ENCODE peak calls at places on chromosomes 5 and 9, in nine cellular contexts. Y, I, D, B, N, L, G, J and T are unnamed samples.

GRCh38 chr5:119470851-119471451 is 18.7 kb downstream of the HSD17B4 start:
- DNase-seq in I (peak; percentile 57), G (peak; percentile 31), Y (no peak), L (no peak), N (peak; percentile 51), D (peak; percentile 29), J (no peak), B (no peak), T (no peak)

GRCh38 chr5:170147051-170147785 is 41.5 kb downstream of the FOXI1 start:
- DNase-seq in N (no peak), L (no peak), D (no peak), I (no peak), J (no peak), B (no peak), G (no peak), Y (no peak), T (no peak)

GRCh38 chr5:134568761-134569725 is 43.6 kb downstream of the JADE2 start:
- DNase-seq in D (no peak), I (peak; percentile 30), L (peak; percentile 89), G (no peak), N (peak; percentile 24), J (no peak), B (peak; percentile 83), Y (peak; percentile 81), T (peak; percentile 85)

GRCh38 chr5:37005946-37006540 is 129.5 kb downstream of the NIPBL start:
- DNase-seq in N (peak; percentile 39), D (no peak), J (no peak), G (peak; percentile 13), L (no peak), I (peak; percentile 62), Y (no peak), B (no peak), T (no peak)

GRCh38 chr9:114271556-114272510 is 51.1 kb upstream of the ORM1 start:
- DNase-seq in J (peak; percentile 56), Y (peak; percentile 48), B (peak; percentile 70), N (peak; percentile 58), L (peak; percentile 82), I (peak; percentile 15), G (no peak), D (peak; percentile 57), T (peak; percentile 57)

GRCh38 chr9:565528-565927 is 276.0 kb upstream of the DMRT1 start:
- DNase-seq in I (no peak), J (no peak), G (no peak), Y (no peak), L (no peak), N (no peak), B (no peak), D (no peak), T (no peak)

GRCh38 chr5:141787376-141787775 is 90.8 kb downstream of the PCDH1 start:
- DNase-seq in I (no peak), J (no peak), G (no peak), Y (no peak), D (no peak), N (no peak), L (no peak), B (no peak), T (no peak)

GRCh38 chr9:119803679-119804078 is 434.4 kb upstream of the BRINP1 start:
- DNase-seq in I (no peak), L (no peak), B (no peak), Y (no peak), J (no peak), N (no peak), D (no peak), G (no peak), T (no peak)

GRCh38 chr9:121434946-121435345 is 64.7 kb downstream of the GGTA1 start:
- DNase-seq in G (no peak), N (peak; percentile 84), J (no peak), I (no peak), B (no peak), Y (no peak), L (no peak), D (no peak), T (no peak)

GRCh38 chr9:98502976-98503325 is 205.8 kb downstream of the GABBR2 start:
- DNase-seq in N (peak; percentile 56), J (peak; percentile 60), L (no peak), G (peak; percentile 64), I (no peak), Y (peak; percentile 26), B (peak; percentile 76), D (no peak), T (peak; percentile 63)

GRCh38 chr9:98500337-98500919 is 208.3 kb downstream of the GABBR2 start:
- DNase-seq in G (no peak), B (no peak), I (no peak), N (no peak), D (no peak), J (peak; percentile 22), L (no peak), Y (no peak), T (no peak)

GRCh38 chr9:98503867-98504800 is 204.6 kb downstream of the GABBR2 start:
- DNase-seq in B (no peak), I (no peak), G (no peak), L (no peak), N (no peak), J (peak; percentile 28), D (no peak), Y (no peak), T (no peak)

GRCh38 chr9:98501776-98502175 is 207.0 kb downstream of the GABBR2 start:
- DNase-seq in I (no peak), Y (no peak), D (no peak), N (no peak), J (peak; percentile 23), L (no peak), B (no peak), G (no peak), T (no peak)

GRCh38 chr9:98502311-98502975 is 206.3 kb downstream of the GABBR2 start:
- DNase-seq in D (no peak), G (peak; percentile 38), N (peak; percentile 69), B (no peak), Y (no peak), J (peak; percentile 24), L (no peak), I (no peak), T (no peak)
- H3K27ac ChIP-seq in D (no peak overlapping the region), G (peak overlapping the region; percentile 56), N (peak overlapping the region; percentile 85), B (peak overlapping the region; percentile 70), Y (peak overlapping the region; percentile 74), J (no peak overlapping the region), L (no peak overlapping the region), I (no peak overlapping the region), T (peak overlapping the region; percentile 76)

DNA sequence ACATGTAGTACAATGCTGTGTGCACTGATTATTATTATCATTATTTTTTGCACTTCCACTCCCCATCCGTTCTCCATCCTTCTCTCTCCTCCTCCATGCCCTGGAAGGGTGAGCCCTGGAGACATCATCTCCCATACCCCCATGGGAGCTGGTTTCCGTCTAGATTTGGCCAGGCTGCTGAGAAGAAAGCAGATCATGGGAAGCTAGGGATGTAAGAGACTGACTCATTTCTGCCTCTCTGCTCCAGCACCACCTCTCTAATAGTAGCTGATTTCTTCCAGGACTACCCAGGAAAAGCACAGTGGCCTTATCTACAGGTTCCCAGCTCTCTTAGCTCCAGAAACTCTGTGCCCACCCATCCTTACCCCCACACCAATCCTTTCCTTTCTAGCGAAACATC is 23.4 kb downstream of the FST start:
- DNase-seq in Y (no peak), J (no peak), I (no peak), B (no peak), N (peak; percentile 27), G (no peak), L (no peak), D (no peak), T (no peak)
- H3K4me1 ChIP-seq in Y (no peaks in the 10 kb centered on the region), J (no peaks in the 10 kb centered on the region), I (no peaks in the 10 kb centered on the region), B (no peaks in the 10 kb centered on the region), N (no peaks in the 10 kb centered on the region), G (no peaks in the 10 kb centered on the region), L (no peaks in the 10 kb centered on the region), D (no peaks in the 10 kb centered on the region), T (no peaks in the 10 kb centered on the region)

DNA sequence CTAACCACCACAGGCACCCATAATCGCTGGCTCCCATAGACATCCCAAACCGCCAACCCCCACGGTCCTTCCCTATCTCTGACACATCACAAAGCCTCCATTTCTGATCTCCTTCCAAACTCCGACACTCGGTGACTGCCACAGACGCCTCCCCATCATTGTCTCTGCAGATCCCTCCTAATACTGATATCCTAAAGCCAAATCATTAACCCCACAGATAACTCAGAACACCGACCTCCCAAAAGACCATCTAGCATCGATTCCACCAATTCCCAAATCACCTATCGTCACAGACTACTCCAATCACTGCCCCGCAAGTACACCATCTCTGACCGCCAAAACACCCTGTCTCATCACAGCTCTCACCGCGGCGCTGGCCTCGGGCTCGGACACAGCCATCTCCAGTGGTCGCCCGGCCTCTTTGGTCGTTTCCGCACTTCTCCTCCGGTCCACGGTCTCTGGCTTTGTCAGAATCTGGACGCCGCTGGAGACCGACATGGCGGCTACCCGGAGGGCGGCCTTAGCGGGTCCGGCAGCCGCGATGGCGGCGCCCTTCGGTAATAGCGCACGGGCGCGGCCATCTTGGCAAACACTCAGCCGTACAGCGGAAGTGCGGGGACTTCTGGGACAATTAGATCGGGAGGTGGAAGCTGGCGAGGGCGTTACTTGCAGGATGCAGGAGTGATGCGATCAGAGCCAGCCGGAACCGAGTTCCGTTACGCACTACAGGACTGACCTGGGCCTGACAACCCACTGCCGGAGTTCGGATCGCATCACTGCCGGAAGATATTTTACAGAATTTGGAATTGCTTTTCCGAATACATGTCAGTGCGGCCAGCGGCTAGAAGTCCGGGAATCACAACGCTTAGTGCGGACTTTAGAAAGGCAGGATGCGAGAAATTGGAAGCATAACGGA is at the start of gene ZFP37:
- DNase-seq in I (no peak), G (peak; percentile 95), Y (peak; percentile 93), N (peak; percentile 94), L (peak; percentile 96), D (peak; percentile 79), J (peak; percentile 93), B (peak; percentile 93), T (peak; percentile 91)
- H3K9me3 ChIP-seq in I (peaks cover 3% of the 10 kb centered on the region), G (peaks cover 18% of the 10 kb centered on the region), Y (peaks cover 69% of the 10 kb centered on the region), N (peaks cover 42% of the 10 kb centered on the region), L (peaks cover 51% of the 10 kb centered on the region), D (peaks cover 32% of the 10 kb centered on the region), J (peaks cover 18% of the 10 kb centered on the region), B (peaks cover 27% of the 10 kb centered on the region), T (peaks cover 42% of the 10 kb centered on the region)

DNA sequence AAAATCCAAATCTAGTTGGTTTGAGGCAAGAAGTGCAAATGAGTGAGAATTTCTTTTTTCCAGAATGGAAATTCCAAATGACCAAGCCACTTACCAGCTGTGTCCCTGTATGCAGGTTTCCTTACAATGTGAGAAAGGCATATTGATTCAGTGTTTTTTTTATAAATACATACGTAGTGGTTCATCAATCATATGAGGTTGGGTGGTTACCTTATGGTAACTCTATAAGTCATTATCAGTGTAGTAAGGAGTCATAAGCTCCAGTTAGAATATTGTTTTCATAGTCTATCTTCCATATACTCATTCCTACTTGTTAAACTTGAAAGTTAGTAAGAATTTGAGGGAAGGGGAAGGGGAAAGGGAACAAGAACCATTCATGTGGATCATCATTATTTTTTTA is 437.9 kb upstream of the MEF2C start:
- DNase-seq in B (no peak), G (no peak), I (no peak), N (no peak), D (no peak), J (no peak), L (no peak), Y (no peak), T (no peak)
- H3K27ac ChIP-seq in B (no peak overlapping the region), G (no peak overlapping the region), I (no peak overlapping the region), N (no peak overlapping the region), D (no peak overlapping the region), J (no peak overlapping the region), L (no peak overlapping the region), Y (no peak overlapping the region), T (no peak overlapping the region)

DNA sequence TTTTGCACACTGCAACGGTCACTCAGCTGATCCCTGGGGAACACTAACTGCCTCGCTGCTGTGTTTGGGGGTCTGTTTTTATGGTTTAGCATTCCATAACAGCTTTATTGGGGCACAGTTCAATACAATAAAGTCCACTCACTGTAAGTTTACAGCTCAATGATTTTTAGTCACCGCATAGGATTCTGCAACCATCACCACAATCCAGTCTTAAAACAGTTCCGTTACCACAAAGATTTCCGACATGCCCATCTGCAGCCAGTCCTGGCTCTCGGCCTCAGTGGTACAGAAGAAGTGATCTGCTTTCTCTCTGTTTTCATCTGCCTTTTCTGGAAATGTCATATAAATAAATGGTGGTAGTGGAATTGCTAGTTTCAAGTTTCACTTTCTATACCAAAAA is 23.6 kb downstream of the OR2V2 start:
- DNase-seq in N (peak; percentile 37), G (no peak), J (no peak), B (no peak), L (no peak), I (no peak), D (no peak), Y (no peak), T (no peak)
- H3K4me1 ChIP-seq in N (peaks cover 4% of the 10 kb centered on the region), G (peaks cover 16% of the 10 kb centered on the region), J (peaks cover 3% of the 10 kb centered on the region), B (peaks cover 10% of the 10 kb centered on the region), L (no peaks in the 10 kb centered on the region), I (peaks cover 11% of the 10 kb centered on the region), D (peaks cover 9% of the 10 kb centered on the region), Y (peaks cover 15% of the 10 kb centered on the region), T (peaks cover 25% of the 10 kb centered on the region)